ENCODE peak calls at places on chromosomes 16 and 17, in eight cellular contexts. O, L, Y, H, J, V, C and R are unnamed samples. For H3K4me1, the result is how much of the 10 kb centered on the place peaks cover.

GRCh38 chr17:51500454-51500853 is 240.1 kb downstream of the UTP18 start:
- DNase-seq in O (no peak), L (no peak), Y (no peak), H (no peak), J (no peak), V (no peak), C (no peak), R (no peak)

GRCh38 chr16:68782198-68783174 is 45.4 kb downstream of the CDH1 start:
- DNase-seq in O (no peak), L (no peak), Y (no peak), H (no peak), J (peak), V (no peak), C (no peak), R (no peak)

GRCh38 chr17:68539536-68540469 is 27.6 kb downstream of the PRKAR1A start:
- DNase-seq in O (no peak), L (no peak), Y (no peak), H (peak), J (no peak), V (no peak), C (peak), R (peak)

GRCh38 chr17:58969156-58969555 is 137.5 kb downstream of the TRIM37 start:
- DNase-seq in O (no peak), L (no peak), Y (no peak), H (peak), J (no peak), V (no peak), C (no peak), R (no peak)

GRCh38 chr17:43416998-43417891 is 18.5 kb downstream of the ARL4D start:
- DNase-seq in O (no peak), L (peak), Y (peak), H (no peak), J (no peak), V (peak), C (peak), R (peak)

GRCh38 chr17:17792551-17793377 is 44.0 kb downstream of the SREBF1 start:
- DNase-seq in O (no peak), L (no peak), Y (no peak), H (no peak), J (no peak), V (no peak), C (peak), R (no peak)

GRCh38 chr16:56848955-56849689 is 15.9 kb upstream of the SLC12A3 start:
- DNase-seq in O (no peak), L (no peak), Y (no peak), H (no peak), J (no peak), V (no peak), C (peak), R (no peak)

GRCh38 chr17:17573912-17574311 is 17.6 kb downstream of the PEMT start:
- DNase-seq in O (no peak), L (no peak), Y (no peak), H (no peak), J (no peak), V (no peak), C (no peak), R (no peak)

GRCh38 chr17:40151414-40151955 is 11.1 kb downstream of the CASC3 start:
- DNase-seq in O (no peak), L (no peak), Y (no peak), H (no peak), J (no peak), V (no peak), C (no peak), R (no peak)

GRCh38 chr17:45221081-45221996 is at the start of gene FMNL1:
- DNase-seq in O (no peak), L (peak), Y (no peak), H (no peak), J (peak), V (no peak), C (peak), R (no peak)

GRCh38 chr16:68826652-68827051 is 16.7 kb upstream of the TANGO6 start:
- DNase-seq in O (no peak), L (no peak), Y (no peak), H (no peak), J (no peak), V (no peak), C (no peak), R (no peak)

GRCh38 chr17:29219378-29220047 is 27.1 kb upstream of the CRYBA1 start:
- DNase-seq in O (no peak), L (peak), Y (peak), H (peak), J (peak), V (peak), C (peak), R (peak)

GRCh38 chr17:2040942-2041560 is 771 bp upstream of the OVCA2 start:
- DNase-seq in O (no peak), L (no peak), Y (no peak), H (no peak), J (no peak), V (no peak), C (no peak), R (no peak)

DNA sequence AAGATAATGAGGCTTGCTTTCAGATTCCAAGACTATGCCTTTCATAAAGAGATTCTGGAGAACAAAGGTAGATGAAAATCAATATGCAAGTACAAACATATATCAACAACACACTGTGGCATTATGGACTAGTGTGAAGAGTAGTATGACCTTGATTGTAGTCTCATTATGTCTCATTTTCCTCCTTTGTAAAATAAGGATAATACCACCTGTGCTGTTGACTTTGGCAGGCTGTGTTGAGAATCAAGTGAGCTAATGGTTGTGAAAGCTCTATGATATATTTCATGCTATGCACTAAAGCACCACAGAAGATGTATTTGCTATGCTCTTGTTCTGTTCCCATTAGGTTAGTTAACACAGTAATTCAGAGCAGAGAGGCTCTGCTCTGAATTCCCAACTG is 78.5 kb upstream of the NACA2 start:
- DNase-seq in O (no peak), L (no peak), Y (no peak), H (no peak), J (no peak), V (no peak), C (no peak), R (no peak)
- H3K4me1 ChIP-seq in O (under half), L (under half), Y (under half), H (under half), J (under half), V (under half), C (under half), R (under half)

GRCh38 chr16:58685084-58685449 is 497 bp upstream of the SLC38A7 start:
- DNase-seq in O (no peak), L (no peak), Y (no peak), H (no peak), J (no peak), V (no peak), C (no peak), R (no peak)
- H3K4me3 ChIP-seq in O (no peak), L (peak), Y (peak), H (peak), J (no peak), V (peak), C (peak), R (no peak)

DNA sequence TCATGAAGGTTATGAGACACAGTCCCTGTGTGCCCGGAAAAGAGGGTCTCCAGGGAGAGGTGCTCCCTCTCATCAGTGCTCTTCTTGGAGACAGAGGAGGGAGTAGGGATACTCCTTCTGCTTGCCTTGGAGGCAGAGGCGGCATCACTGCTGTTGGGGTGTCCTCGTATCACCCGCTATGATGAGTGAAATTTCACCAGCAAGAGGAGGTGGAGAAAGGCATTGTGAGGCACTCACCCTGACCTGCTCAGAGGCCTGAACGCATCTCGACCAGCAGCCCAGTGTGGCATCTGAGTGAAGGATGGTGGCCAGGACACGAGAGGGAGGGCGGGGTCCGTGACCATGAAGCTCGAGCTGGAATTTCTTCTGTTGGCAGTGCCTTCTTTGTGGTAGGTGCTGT is 222.1 kb upstream of the CHMP6 start:
- DNase-seq in O (no peak), L (no peak), Y (no peak), H (no peak), J (no peak), V (no peak), C (no peak), R (no peak)
- H3K4me1 ChIP-seq in O (under half), L (under half), Y (under half), H (under half), J (under half), V (under half), C (under half), R (under half)

GRCh38 chr16:47320546-47321315 is 140.1 kb downstream of the ITFG1 start:
- DNase-seq in O (no peak), L (no peak), Y (no peak), H (no peak), J (no peak), V (no peak), C (peak), R (no peak)

GRCh38 chr16:47316686-47317085 is 144.2 kb downstream of the ITFG1 start:
- DNase-seq in O (no peak), L (no peak), Y (no peak), H (no peak), J (no peak), V (no peak), C (no peak), R (no peak)

GRCh38 chr16:47323241-47323640 is 137.6 kb downstream of the ITFG1 start:
- DNase-seq in O (no peak), L (no peak), Y (no peak), H (peak), J (no peak), V (no peak), C (no peak), R (no peak)

GRCh38 chr16:47311738-47312505 is 148.9 kb downstream of the ITFG1 start:
- DNase-seq in O (no peak), L (no peak), Y (peak), H (peak), J (no peak), V (no peak), C (peak), R (peak)

GRCh38 chr16:47317465-47318240 is 143.2 kb downstream of the ITFG1 start:
- DNase-seq in O (no peak), L (no peak), Y (no peak), H (peak), J (no peak), V (no peak), C (no peak), R (no peak)
- H3K4me3 ChIP-seq in O (no peak), L (no peak), Y (no peak), H (peak), J (no peak), V (no peak), C (no peak), R (no peak)

GRCh38 chr16:81558077-81558443 is 113.5 kb downstream of the CMIP start:
- DNase-seq in O (no peak), L (no peak), Y (no peak), H (no peak), J (no peak), V (no peak), C (no peak), R (no peak)
- H3K4me1 ChIP-seq in O (under half), L (under half), Y (under half), H (under half), J (under half), V (under half), C (under half), R (under half)

GRCh38 chr16:2787406-2787805 is at the start of gene PRSS33:
- DNase-seq in O (no peak), L (no peak), Y (no peak), H (peak), J (no peak), V (no peak), C (no peak), R (no peak)
- H3K4me3 ChIP-seq in O (no peak), L (no peak), Y (no peak), H (no peak), J (no peak), V (no peak), C (no peak), R (no peak)

GRCh38 chr16:85312174-85312573 is 199.9 kb upstream of the CIBAR2 start:
- DNase-seq in O (no peak), L (no peak), Y (no peak), H (no peak), J (no peak), V (no peak), C (no peak), R (no peak)
- H3K4me1 ChIP-seq in O (under half), L (half or more), Y (half or more), H (under half), J (under half), V (under half), C (under half), R (under half)